ENCODE peak calls at places on chromosome 5, in eight cellular contexts. T is CD8-positive, alpha-beta T cell; P is CD4-positive, alpha-beta T cell; Z is activated CD8-positive, alpha-beta memory T cell treated with anti-CD3 and anti-CD28 coated beads, Interleukin-2, amount 50 U/mL, for 48 hours; W is tibial artery; U is mammary epithelial cell; N is iPS-NIHi11; G is stimulated activated CD8-positive, alpha-beta memory T cell treated with anti-CD3 and anti-CD28 coated beads, Interleukin-7, amount 100 ng/mL, for 1 hour. B is an unnamed sample.

GRCh38 chr5:126967808-126968466 is 62.4 kb downstream of the MARCHF3 start:
- DNase-seq in T (no peak), P (no peak), Z (no peak), W (no peak), U (no peak), N (no peak), G (no peak), B (no peak)

GRCh38 chr5:93355691-93356090 is 225.3 kb downstream of the NR2F1-AS1 start:
- DNase-seq in T (no peak), P (no peak), Z (no peak), W (no peak), U (no peak), N (no peak), G (no peak), B (no peak)

GRCh38 chr5:37938086-37938852 is 98.4 kb upstream of the GDNF start:
- DNase-seq in T (no peak), P (no peak), Z (no peak), W (no peak), U (peak; percentile 12), N (no peak), G (no peak), B (no peak)

GRCh38 chr5:141508808-141509611 is 20.1 kb downstream of the PCDHGC5 start:
- DNase-seq in T (no peak), P (no peak), Z (no peak), W (peak; percentile 92), U (peak; percentile 98), N (peak; percentile 74), G (no peak), B (no peak)

GRCh38 chr5:1357946-1358725 is 13.2 kb upstream of the CLPTM1L start:
- DNase-seq in T (no peak), P (no peak), Z (no peak), W (no peak), U (no peak), N (no peak), G (no peak), B (no peak)

GRCh38 chr5:125372694-125373621 is 626.5 kb upstream of the ZNF608 start:
- DNase-seq in T (no peak), P (no peak), Z (no peak), W (no peak), U (peak; percentile 53), N (peak; percentile 49), G (no peak), B (no peak)

GRCh38 chr5:71925608-71926091 is 181.6 kb upstream of the MAP1B start:
- DNase-seq in T (no peak), P (no peak), Z (no peak), W (no peak), U (no peak), N (no peak), G (no peak), B (no peak)

GRCh38 chr5:111790295-111790694 is 33.3 kb upstream of the NREP start:
- DNase-seq in T (no peak), P (no peak), Z (no peak), W (no peak), U (no peak), N (no peak), G (no peak), B (no peak)

B was measured in immature natural killer cell.